ENCODE peak calls at places on chromosomes 13 and 19, in four cellular contexts. H is testis, U is uterus, B is BE2C. T is an unnamed sample. For H3K4me1, the result is how much of the 10 kb centered on the place peaks cover.

GRCh38 chr13:104487006-104487405 is 1420.8 kb upstream of the SLC10A2 start:
- DNase-seq in H (no peak), U (no peak), B (no peak), T (no peak)

GRCh38 chr19:21130097-21130775 is 11.6 kb upstream of the ZNF431 start:
- DNase-seq in H (no peak), U (no peak), B (no peak), T (no peak)

GRCh38 chr13:21359855-21360254 is 99.2 kb downstream of the ZDHHC20 start:
- DNase-seq in H (peak), U (no peak), B (no peak), T (no peak)

GRCh38 chr19:40594251-40594650 is 6.9 kb upstream of the LTBP4 start:
- DNase-seq in H (no peak), U (no peak), B (no peak), T (no peak)

GRCh38 chr19:13118424-13119193 is 545 bp downstream of the NACC1 start:
- DNase-seq in H (peak), U (peak), B (peak), T (no peak)

GRCh38 chr19:9615828-9616227 is 5.2 kb downstream of the ZNF561 start:
- DNase-seq in H (no peak), U (no peak), B (no peak), T (no peak)

GRCh38 chr19:47232422-47233211 is 1.6 kb upstream of the BBC3 start:
- DNase-seq in H (no peak), U (no peak), B (no peak), T (no peak)

GRCh38 chr19:512548-513365 is 5.5 kb downstream of the TPGS1 start:
- DNase-seq in H (no peak), U (no peak), B (no peak), T (no peak)

GRCh38 chr13:41199061-41199460 is 4.7 kb upstream of the KBTBD7 start:
- DNase-seq in H (no peak), U (no peak), B (no peak), T (no peak)

GRCh38 chr13:31050486-31051400 is 111.0 kb downstream of the HSPH1 start:
- DNase-seq in H (no peak), U (no peak), B (no peak), T (no peak)

GRCh38 chr13:98334620-98335205 is 157.6 kb upstream of the RNF113B start:
- DNase-seq in H (no peak), U (no peak), B (no peak), T (no peak)

GRCh38 chr19:1171755-1172352 is 2.2 kb downstream of the SBNO2 start:
- DNase-seq in H (peak), U (no peak), B (no peak), T (no peak)

GRCh38 chr13:93039131-93039530 is 187.5 kb upstream of the GPC6 start:
- DNase-seq in H (no peak), U (no peak), B (no peak), T (no peak)

GRCh38 chr13:38872693-38873092 is 117.9 kb downstream of the STOML3 start:
- DNase-seq in H (peak), U (peak), B (peak), T (peak)

GRCh38 chr19:52946322-52947310 is 16.1 kb downstream of the ZNF816 start:
- DNase-seq in H (peak), U (peak), B (peak), T (peak)

GRCh38 chr19:52786078-52786463 is 520 bp downstream of the ZNF600 start:
- DNase-seq in H (no peak), U (peak), B (no peak), T (no peak)

GRCh38 chr19:18387395-18387794 is 1.4 kb downstream of the GDF15 start:
- DNase-seq in H (no peak), U (no peak), B (no peak), T (no peak)

GRCh38 chr13:93345642-93346220 is 119.1 kb downstream of the GPC6 start:
- DNase-seq in H (no peak), U (no peak), B (no peak), T (no peak)

GRCh38 chr19:40862785-40863184 is 12.5 kb upstream of the CYP2A6 start:
- DNase-seq in H (no peak), U (no peak), B (no peak), T (no peak)

GRCh38 chr19:33301011-33301899 is 1.1 kb downstream of the CEBPA start:
- DNase-seq in H (no peak), U (no peak), B (no peak), T (no peak)

GRCh38 chr13:112575680-112576079 is 12.3 kb downstream of the TUBGCP3 start:
- DNase-seq in H (no peak), U (no peak), B (no peak), T (no peak)

GRCh38 chr19:5128932-5129389 is 160.0 kb downstream of the KDM4B start:
- DNase-seq in H (peak), U (peak), B (no peak), T (no peak)

GRCh38 chr13:21208755-21209154 is 32.3 kb downstream of the MRPL57 start:
- DNase-seq in H (no peak), U (no peak), B (no peak), T (no peak)

GRCh38 chr13:44575741-44576395 is at the start of gene TSC22D1:
- DNase-seq in H (peak), U (peak), B (peak), T (no peak)

GRCh38 chr19:58330458-58330857 is 3.7 kb downstream of the ZSCAN22 start:
- DNase-seq in H (no peak), U (no peak), B (no peak), T (no peak)

GRCh38 chr19:31285744-31286143 is 63.5 kb downstream of the TSHZ3 start:
- DNase-seq in H (peak), U (peak), B (no peak), T (no peak)

GRCh38 chr13:80945328-80945727 is 604.4 kb upstream of the SPRY2 start:
- DNase-seq in H (no peak), U (no peak), B (peak), T (peak)

GRCh38 chr13:36447501-36447900 is 15.2 kb downstream of the CCNA1 start:
- DNase-seq in H (peak), U (peak), B (no peak), T (no peak)

GRCh38 chr13:99002191-99002710 is 24.4 kb upstream of the DOCK9 start:
- DNase-seq in H (no peak), U (no peak), B (no peak), T (no peak)

GRCh38 chr13:100301418-100301817 is 212.5 kb downstream of the PCCA start:
- DNase-seq in H (no peak), U (no peak), B (peak), T (no peak)

GRCh38 chr19:35805518-35806102 is 7.0 kb downstream of the PRODH2 start:
- DNase-seq in H (no peak), U (no peak), B (no peak), T (no peak)

GRCh38 chr19:35797663-35798062 is 15.0 kb downstream of the PRODH2 start:
- DNase-seq in H (peak), U (no peak), B (no peak), T (no peak)

GRCh38 chr19:35796645-35797542 is 15.8 kb downstream of the PRODH2 start:
- DNase-seq in H (no peak), U (no peak), B (no peak), T (no peak)

GRCh38 chr19:35806597-35806996 is 6.0 kb downstream of the PRODH2 start:
- DNase-seq in H (no peak), U (no peak), B (no peak), T (no peak)

DNA sequence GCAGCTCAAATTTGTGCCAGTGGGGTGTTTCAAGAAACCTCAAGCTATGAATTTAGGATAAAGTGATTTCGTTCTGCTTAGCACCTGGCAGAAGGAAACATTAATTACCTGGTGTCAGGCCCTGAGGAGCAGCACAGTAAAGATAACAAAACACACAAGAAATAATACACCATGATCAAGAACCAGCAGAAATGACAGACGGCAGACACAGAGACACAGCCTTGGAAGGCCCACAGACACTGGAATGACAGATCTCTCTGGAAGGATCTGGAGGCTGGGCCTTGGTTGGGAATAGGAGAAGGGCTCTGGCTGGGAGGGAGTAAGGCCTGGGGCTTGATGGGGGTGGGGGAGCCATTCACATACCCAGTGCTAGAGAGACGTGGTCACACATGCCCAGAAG is 10.8 kb downstream of the PRODH2 start:
- DNase-seq in H (no peak), U (no peak), B (no peak), T (no peak)
- H3K4me1 ChIP-seq in H (under half), U (under half), B (under half), T (under half)

GRCh38 chr19:35017507-35017906 is 12.8 kb upstream of the SCN1B start:
- DNase-seq in H (no peak), U (no peak), B (no peak), T (no peak)
- H3K4me1 ChIP-seq in H (under half), U (under half), B (under half), T (under half)

GRCh38 chr19:37082307-37082706 is 4.1 kb downstream of the ZNF420 start:
- DNase-seq in H (no peak), U (no peak), B (no peak), T (no peak)

GRCh38 chr19:37087110-37087509 is 8.9 kb downstream of the ZNF420 start:
- DNase-seq in H (no peak), U (no peak), B (no peak), T (no peak)
- H3K4me1 ChIP-seq in H (under half), U (under half), B (under half), T (under half)

DNA sequence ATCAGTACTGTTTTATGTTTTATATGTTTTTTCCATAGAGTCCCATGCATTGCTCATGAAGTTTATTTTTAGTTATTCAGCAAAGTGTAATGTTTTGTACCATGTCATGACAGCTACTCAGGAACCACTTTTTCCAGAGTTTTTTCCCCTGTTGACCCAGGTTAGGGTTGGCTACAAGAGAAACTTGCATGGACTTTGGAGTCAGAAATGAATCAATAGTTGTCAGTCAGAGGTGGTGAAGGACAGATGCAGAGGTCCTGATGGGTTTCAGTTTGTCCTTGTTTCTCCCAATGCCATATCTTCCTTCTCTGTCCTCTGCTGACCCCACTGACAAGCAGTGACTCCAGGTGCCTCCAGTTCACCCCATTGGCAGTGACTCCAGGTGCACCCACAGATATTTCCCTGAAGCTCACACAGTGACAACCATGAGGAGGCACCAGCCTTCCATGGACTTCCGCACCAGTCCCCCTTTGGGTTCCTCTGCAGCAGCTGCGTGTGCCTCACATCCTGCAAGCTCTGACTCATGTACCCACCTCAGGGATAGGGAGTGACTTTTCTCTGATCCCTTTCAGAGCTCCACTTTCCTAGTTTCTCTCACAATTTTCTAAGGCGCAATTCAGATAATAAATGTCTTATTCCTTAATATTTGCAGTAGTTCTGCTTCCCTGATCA is 92.1 kb downstream of the AKAP11 start:
- DNase-seq in H (no peak), U (no peak), B (no peak), T (no peak)
- H3K4me1 ChIP-seq in H (under half), U (under half), B (under half), T (under half)

T was measured in iPS DF 6.9.